ENCODE peak calls at places on chromosomes 2 and 18, in ten cellular contexts. C is MCF 10A; Y is IMR-90; M is progenitor cell of endocrine pancreas; J is endothelial cell of umbilical vein; E is pancreas; W is CD4-positive, alpha-beta T cell; D is body of pancreas; X is cardiac muscle cell; V is AG04450. G is an unnamed sample.

GRCh38 chr2:98601532-98602132 is 6.7 kb downstream of the COA5 start:
- DNase-seq in J (peak), C (peak), M (no peak), E (no peak), D (no peak), Y (peak), V (no peak), W (no peak), X (peak), G (peak)

GRCh38 chr2:98824256-98825042 is 93.5 kb upstream of the MGAT4A start:
- DNase-seq in J (no peak), Y (no peak), X (no peak), D (no peak), V (no peak), M (no peak), C (no peak), E (no peak), W (no peak), G (no peak)

GRCh38 chr18:62590799-62591640 is 68.2 kb downstream of the ZCCHC2 start:
- DNase-seq in Y (no peak), M (no peak), W (no peak), C (no peak), J (no peak), V (no peak), X (no peak), D (no peak), E (no peak), G (no peak)

GRCh38 chr2:126766897-126767296 is 110.9 kb downstream of the GYPC start:
- DNase-seq in Y (no peak), J (no peak), M (no peak), X (no peak), W (no peak), C (no peak), E (no peak), D (no peak), V (no peak), G (no peak)

GRCh38 chr18:42641996-42642395 is 473.5 kb downstream of the RIT2 start:
- DNase-seq in M (no peak), W (no peak), D (no peak), C (no peak), E (no peak), V (no peak), X (no peak), Y (no peak), J (no peak), G (no peak)

GRCh38 chr2:169877406-169877805 is 50.2 kb downstream of the UBR3 start:
- DNase-seq in D (no peak), J (peak), M (no peak), C (peak), V (no peak), E (no peak), Y (peak), X (peak), W (no peak), G (no peak)

GRCh38 chr2:205435970-205436369 is 246.3 kb upstream of the NRP2 start:
- DNase-seq in X (peak), Y (peak), C (peak), J (peak), M (no peak), D (no peak), V (no peak), W (no peak), E (no peak), G (no peak)

GRCh38 chr18:50053142-50053541 is 141.8 kb downstream of the MYO5B start:
- DNase-seq in V (no peak), D (no peak), M (no peak), X (no peak), C (no peak), J (no peak), Y (no peak), W (no peak), E (no peak), G (no peak)

GRCh38 chr2:128236491-128237035 is 82.1 kb downstream of the HS6ST1 start:
- DNase-seq in D (no peak), W (no peak), X (peak), M (no peak), E (peak), C (peak), V (peak), J (no peak), Y (peak), G (no peak)

GRCh38 chr2:72214429-72215143 is 66.9 kb upstream of the CYP26B1 start:
- DNase-seq in Y (peak), W (no peak), M (no peak), D (no peak), J (peak), C (peak), V (no peak), X (peak), E (no peak), G (no peak)

GRCh38 chr2:72222829-72223564 is 75.3 kb upstream of the CYP26B1 start:
- DNase-seq in W (no peak), C (peak), E (no peak), Y (peak), J (no peak), V (peak), X (peak), M (no peak), D (no peak), G (no peak)

GRCh38 chr2:72220170-72220569 is 72.5 kb upstream of the CYP26B1 start:
- DNase-seq in V (no peak), X (peak), E (no peak), C (peak), D (no peak), M (no peak), W (no peak), J (no peak), Y (no peak), G (no peak)
- TF ChIP-seq CTCF in V (peak), X (peak), E (no peak), C (no peak), D (no peak), M (peak), W (no peak), J (peak), Y (peak), G (peak)

GRCh38 chr2:12010779-12011178 is 264.3 kb downstream of the LPIN1 start:
- DNase-seq in W (no peak), C (no peak), D (no peak), E (no peak), X (no peak), J (no peak), M (no peak), V (no peak), Y (no peak), G (no peak)
- TF ChIP-seq CTCF in W (no peak), C (no peak), D (no peak), E (no peak), X (no peak), J (no peak), M (no peak), V (no peak), Y (no peak), G (no peak)

GRCh38 chr2:174964404-174964803 is 40.8 kb downstream of the CHN1 start:
- DNase-seq in C (no peak), V (no peak), X (no peak), W (no peak), D (no peak), M (no peak), J (no peak), E (no peak), Y (no peak), G (no peak)

GRCh38 chr2:174967086-174967485 is 38.1 kb downstream of the CHN1 start:
- DNase-seq in D (no peak), V (no peak), E (no peak), M (no peak), X (no peak), J (no peak), C (no peak), Y (no peak), W (no peak), G (no peak)

GRCh38 chr2:174965551-174965950 is 39.6 kb downstream of the CHN1 start:
- DNase-seq in M (no peak), J (no peak), Y (no peak), D (no peak), W (no peak), C (no peak), E (no peak), V (no peak), X (no peak), G (no peak)

GRCh38 chr2:174965992-174966789 is 39.0 kb downstream of the CHN1 start:
- DNase-seq in J (peak), X (peak), D (no peak), Y (peak), M (no peak), C (no peak), V (no peak), E (no peak), W (no peak), G (no peak)

DNA sequence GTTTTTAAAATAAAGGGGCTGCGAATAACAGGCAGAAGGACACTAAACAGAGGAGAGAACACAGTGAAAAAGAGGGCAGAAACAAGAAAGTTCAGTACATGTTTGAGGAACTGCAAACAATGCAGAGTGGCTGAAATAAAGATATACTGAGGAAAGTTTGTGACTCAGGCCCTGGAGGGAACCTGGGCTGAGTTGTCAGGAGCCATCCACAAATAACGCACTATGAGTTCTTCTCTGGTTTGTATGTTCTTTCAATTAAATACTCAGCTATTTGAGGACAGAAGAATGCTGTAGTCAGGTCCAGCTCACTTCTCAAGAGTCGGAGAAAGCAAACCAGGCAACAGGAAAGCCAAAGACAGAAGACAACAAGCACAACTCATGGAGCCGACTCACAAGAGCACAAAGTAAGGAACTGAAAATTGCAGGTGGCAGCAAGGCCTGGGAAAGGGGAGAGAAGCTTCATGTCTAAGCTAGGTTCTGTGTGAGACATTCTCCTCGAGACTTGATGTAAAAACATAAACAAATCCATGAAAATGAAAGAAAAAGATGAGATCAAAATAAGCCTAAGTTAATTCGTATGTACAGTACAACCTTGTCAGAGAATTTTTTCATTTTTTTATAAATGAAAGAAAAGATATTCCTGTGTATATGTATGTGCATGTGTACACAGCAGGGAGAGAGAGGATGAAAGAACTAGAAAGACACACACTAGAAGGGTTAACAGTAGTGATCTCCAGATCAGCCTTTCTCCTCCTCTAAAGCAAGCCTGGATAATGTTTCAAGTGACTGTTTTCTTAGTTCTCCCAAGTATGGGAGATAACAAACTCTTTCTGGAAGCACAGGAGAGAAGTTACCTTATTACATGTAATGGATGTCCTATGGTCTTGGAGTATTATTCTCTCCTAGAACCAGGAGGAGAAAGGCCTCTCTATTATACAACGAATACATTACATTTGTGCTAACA is 41.5 kb downstream of the CHN1 start:
- DNase-seq in J (no peak), V (no peak), E (no peak), Y (no peak), W (no peak), C (no peak), M (no peak), X (no peak), D (no peak), G (no peak)
- TF ChIP-seq CTCF in J (no peak), V (no peak), E (no peak), Y (no peak), W (no peak), C (no peak), M (no peak), X (no peak), D (no peak), G (no peak)

GRCh38 chr2:79511320-79511951 is 1.4 kb upstream of the CTNNA2 start:
- DNase-seq in J (peak), X (peak), M (peak), W (no peak), D (peak), V (no peak), E (peak), C (peak), Y (peak), G (no peak)
- TF ChIP-seq CTCF in J (no peak), X (no peak), M (no peak), W (no peak), D (no peak), V (no peak), E (no peak), C (no peak), Y (no peak), G (no peak)